ENCODE peak calls at places on chromosome 12, in ten cellular contexts. B is fibroblast of lung; M is NCI-H187; E is H7; Z is left ventricle myocardium inferior; U is non-pigmented ciliary epithelial cell; I is Right ventricle myocardium inferior; C is stimulated activated CD8-positive, alpha-beta memory T cell treated with anti-CD3 and anti-CD28 coated beads, Interleukin-15, amount 100 ng/mL, for 24 hours; G is fibroblast of mammary gland; J is NCI-H1105 treated with DMSO at 0.1 percent for 48 hours. L is an unnamed sample.

GRCh38 chr12:68809190-68810026 is 1.4 kb downstream of the MDM2 start:
- DNase-seq in Z (no peak), E (no peak), C (no peak), I (no peak), U (no peak), G (no peak), J (no peak), B (peak; percentile 22), M (no peak), L (no peak)

GRCh38 chr12:55996201-55996714 is 818 bp upstream of the SUOX start:
- DNase-seq in B (peak; percentile 42), C (no peak), M (peak; percentile 43), I (no peak), J (peak; percentile 47), U (peak; percentile 24), G (peak; percentile 73), E (peak; percentile 61), Z (no peak), L (peak; percentile 80)

GRCh38 chr12:62716866-62717477 is 218.0 kb downstream of the PPM1H start:
- DNase-seq in Z (no peak), G (no peak), U (no peak), E (no peak), I (no peak), M (no peak), C (no peak), J (no peak), B (peak; percentile 33), L (no peak)

GRCh38 chr12:133106253-133106652 is 23.8 kb downstream of the ZNF891 start:
- DNase-seq in J (no peak), M (no peak), I (no peak), C (no peak), G (peak; percentile 36), B (peak; percentile 20), E (no peak), U (no peak), Z (no peak), L (peak; percentile 6)

GRCh38 chr12:1422604-1423315 is 171.6 kb downstream of the FBXL14 start:
- DNase-seq in Z (no peak), J (no peak), E (peak; percentile 15), I (no peak), G (no peak), M (no peak), C (no peak), B (no peak), U (no peak), L (no peak)

GRCh38 chr12:77837876-77838291 is 7.2 kb downstream of the NAV3 start:
- DNase-seq in Z (peak; percentile 47), I (no peak), M (no peak), J (no peak), G (no peak), B (no peak), C (no peak), U (no peak), E (no peak), L (peak; percentile 89)

GRCh38 chr12:103857164-103857563 is 16.1 kb upstream of the NT5DC3 start:
- DNase-seq in E (no peak), G (no peak), C (no peak), Z (no peak), I (no peak), J (no peak), M (no peak), B (no peak), U (no peak), L (no peak)

GRCh38 chr12:106192659-106193403 is 54.1 kb upstream of the NUAK1 start:
- DNase-seq in M (no peak), B (no peak), C (no peak), Z (no peak), E (no peak), I (no peak), G (peak; percentile 31), U (no peak), J (no peak), L (no peak)

GRCh38 chr12:121806556-121807308 is 2.9 kb downstream of the SETD1B start:
- DNase-seq in J (no peak), Z (no peak), B (no peak), U (no peak), I (no peak), E (peak; percentile 53), M (no peak), G (peak; percentile 28), C (no peak), L (no peak)

GRCh38 chr12:6627598-6627997 is 8.2 kb downstream of the LPAR5 start:
- DNase-seq in Z (no peak), M (no peak), I (no peak), B (no peak), E (no peak), U (no peak), J (no peak), C (no peak), G (no peak), L (no peak)

GRCh38 chr12:46109343-46110219 is 119.2 kb upstream of the SCAF11 start:
- DNase-seq in C (no peak), Z (no peak), G (no peak), U (no peak), B (no peak), E (no peak), M (no peak), J (no peak), I (no peak), L (no peak)

GRCh38 chr12:26857465-26858176 is 24.6 kb upstream of the ITPR2 start:
- DNase-seq in J (no peak), I (no peak), Z (no peak), B (no peak), M (no peak), E (no peak), U (no peak), G (no peak), C (no peak), L (peak; percentile 71)

GRCh38 chr12:110256780-110257431 is 24.1 kb upstream of the ATP2A2 start:
- DNase-seq in J (no peak), M (no peak), E (no peak), I (peak; percentile 86), Z (peak; percentile 51), U (no peak), B (no peak), C (no peak), G (no peak), L (no peak)

GRCh38 chr12:70154960-70155589 is 88.2 kb upstream of the CNOT2 start:
- DNase-seq in B (no peak), G (peak; percentile 37), J (no peak), U (no peak), C (no peak), Z (no peak), M (no peak), E (no peak), I (no peak), L (no peak)

GRCh38 chr12:114920828-114921579 is 237.0 kb upstream of the TBX3 start:
- DNase-seq in B (peak; percentile 64), I (no peak), E (no peak), C (no peak), M (no peak), U (no peak), J (no peak), G (peak; percentile 98), Z (no peak), L (peak; percentile 61)